ENCODE peak calls at places on chromosome 2, in four cellular contexts. R, W, Q and L are unnamed samples.

GRCh38 chr2:118889995-118890394 is 42.5 kb upstream of the EN1 start:
- DNase-seq in R (no peak), W (no peak), Q (no peak), L (no peak)

GRCh38 chr2:6506311-6507258 is 359.1 kb downstream of the CMPK2 start:
- DNase-seq in R (no peak), W (no peak), Q (no peak), L (no peak)

GRCh38 chr2:102070058-102070642 is 72.4 kb upstream of the IL1R1 start:
- DNase-seq in R (no peak), W (peak; percentile 81), Q (peak; percentile 79), L (peak; percentile 66)

GRCh38 chr2:109210431-109211200 is 81.6 kb downstream of the SH3RF3 start:
- DNase-seq in R (no peak), W (no peak), Q (no peak), L (no peak)

GRCh38 chr2:165572155-165572554 is 102.7 kb downstream of the CSRNP3 start:
- DNase-seq in R (peak; percentile 35), W (no peak), Q (no peak), L (no peak)

GRCh38 chr2:220880623-220881022 is 691.5 kb downstream of the EPHA4 start:
- DNase-seq in R (no peak), W (no peak), Q (no peak), L (no peak)

GRCh38 chr2:167258712-167259111 is 370.4 kb downstream of the XIRP2 start:
- DNase-seq in R (no peak), W (no peak), Q (no peak), L (no peak)

GRCh38 chr2:225354281-225354774 is 45.2 kb upstream of the NYAP2 start:
- DNase-seq in R (peak; percentile 17), W (peak; percentile 21), Q (peak; percentile 2), L (no peak)

GRCh38 chr2:191728710-191729597 is 51.0 kb downstream of the NABP1 start:
- DNase-seq in R (no peak), W (peak; percentile 24), Q (no peak), L (peak; percentile 5)

GRCh38 chr2:188721231-188721630 is 252.9 kb upstream of the COL3A1 start:
- DNase-seq in R (no peak), W (no peak), Q (no peak), L (no peak)

GRCh38 chr2:52396836-52397235 is 1364.9 kb upstream of the NRXN1 start:
- DNase-seq in R (no peak), W (no peak), Q (no peak), L (no peak)

GRCh38 chr2:71678874-71679273 is 225.5 kb downstream of the DYSF start:
- DNase-seq in R (no peak), W (no peak), Q (no peak), L (no peak)

GRCh38 chr2:43355399-43355798 is 129.0 kb upstream of the ZFP36L2 start:
- DNase-seq in R (no peak), W (no peak), Q (no peak), L (no peak)

GRCh38 chr2:191145769-191146471 is 4.9 kb downstream of the STAT4 start:
- DNase-seq in R (no peak), W (no peak), Q (no peak), L (no peak)

GRCh38 chr2:240995041-240995960 is 3.1 kb upstream of the SNED1 start:
- DNase-seq in R (no peak), W (no peak), Q (no peak), L (no peak)

GRCh38 chr2:224401641-224402342 is at the start of gene FAM124B:
- DNase-seq in R (no peak), W (peak; percentile 84), Q (no peak), L (no peak)

GRCh38 chr2:145380436-145381017 is 860.6 kb upstream of the ZEB2 start:
- DNase-seq in R (no peak), W (no peak), Q (no peak), L (peak; percentile 58)

GRCh38 chr2:72915907-72916742 is 1.2 kb upstream of the EMX1 start:
- DNase-seq in R (peak; percentile 79), W (peak; percentile 66), Q (peak; percentile 60), L (peak; percentile 67)

GRCh38 chr2:38277245-38278119 is 99.6 kb downstream of the ATL2 start:
- DNase-seq in R (no peak), W (no peak), Q (peak; percentile 68), L (no peak)

GRCh38 chr2:100072503-100072902 is 69.9 kb downstream of the AFF3 start:
- DNase-seq in R (no peak), W (no peak), Q (no peak), L (no peak)

GRCh38 chr2:18763338-18763737 is 174.0 kb upstream of the NT5C1B start:
- DNase-seq in R (no peak), W (no peak), Q (no peak), L (no peak)

GRCh38 chr2:180291552-180292421 is 284.7 kb upstream of the CWC22 start:
- DNase-seq in R (no peak), W (no peak), Q (no peak), L (peak; percentile 31)
- TF ChIP-seq USF2 in R (no peak), W (no peak), Q (no peak), L (no peak)

DNA sequence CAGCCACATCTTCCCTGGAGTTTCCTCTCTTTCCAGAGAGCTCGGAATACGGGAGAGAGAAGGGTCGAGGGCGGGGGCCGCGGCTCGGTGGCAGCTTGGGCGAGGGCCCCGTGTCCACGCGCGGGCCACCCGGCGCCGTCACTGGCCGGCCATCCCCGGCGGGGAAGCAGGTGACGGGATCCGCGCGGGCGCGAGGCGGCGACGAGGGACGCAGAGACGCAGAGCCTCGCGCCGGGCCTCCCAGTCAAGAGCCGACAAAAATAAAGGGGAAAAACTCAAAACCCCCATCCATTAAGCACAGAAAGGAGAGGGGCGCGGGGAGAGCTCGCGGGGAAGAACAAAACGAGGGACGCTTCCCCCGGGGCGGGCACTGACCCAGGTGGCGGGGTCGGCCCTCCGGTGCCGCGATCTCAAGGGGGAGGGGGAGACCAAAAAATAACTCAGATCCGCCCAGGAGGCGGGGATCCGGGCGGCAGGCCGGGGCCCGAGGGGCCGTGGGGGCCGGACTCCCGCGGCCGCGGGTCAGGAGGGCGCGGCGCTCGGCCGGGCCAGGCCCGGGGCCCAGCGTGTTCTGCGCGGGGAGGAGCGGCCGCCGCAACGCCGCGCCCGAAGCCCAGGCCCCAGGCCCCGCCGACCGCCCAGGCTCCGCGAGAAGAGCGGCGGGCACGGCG is 652 bp downstream of the RNF103 start:
- DNase-seq in R (peak; percentile 83), W (peak; percentile 64), Q (no peak), L (peak; percentile 53)
- TF ChIP-seq USF2 in R (no peak), W (no peak), Q (no peak), L (no peak)

DNA sequence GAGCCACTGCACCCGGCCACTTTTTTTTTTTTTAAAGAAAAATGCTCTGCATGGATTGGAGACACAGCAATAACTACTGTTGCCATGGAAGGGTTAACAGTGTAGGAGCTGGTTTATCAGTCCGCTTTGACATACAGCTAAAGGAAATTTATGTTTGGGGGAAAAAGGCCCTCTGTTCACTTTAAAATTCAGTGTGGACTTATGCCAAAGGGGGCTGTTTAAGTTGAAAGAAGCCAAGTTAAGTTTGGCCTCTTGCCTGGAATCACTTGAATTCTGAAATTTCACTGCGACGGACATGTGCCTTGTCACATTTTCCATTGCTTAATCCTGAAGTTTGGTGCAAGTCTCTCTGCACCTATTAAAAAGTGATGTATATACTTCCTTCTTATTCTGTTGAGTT is 3.1 kb downstream of the KCNE4 start:
- DNase-seq in R (no peak), W (peak; percentile 67), Q (no peak), L (no peak)
- TF ChIP-seq USF2 in R (no peak), W (no peak), Q (no peak), L (no peak)

GRCh38 chr2:139685590-139685989 is 905.4 kb upstream of the NXPH2 start:
- DNase-seq in R (no peak), W (no peak), Q (no peak), L (no peak)
- TF ChIP-seq USF2 in R (no peak), W (no peak), Q (no peak), L (no peak)

GRCh38 chr2:149766339-149766738 is 178.8 kb upstream of the MMADHC start:
- DNase-seq in R (no peak), W (no peak), Q (no peak), L (no peak)

GRCh38 chr2:149765003-149765402 is 177.4 kb upstream of the MMADHC start:
- DNase-seq in R (no peak), W (no peak), Q (no peak), L (no peak)

GRCh38 chr2:149763358-149763757 is 175.8 kb upstream of the MMADHC start:
- DNase-seq in R (no peak), W (no peak), Q (no peak), L (no peak)

GRCh38 chr2:149765636-149766035 is 178.1 kb upstream of the MMADHC start:
- DNase-seq in R (no peak), W (no peak), Q (no peak), L (no peak)

DNA sequence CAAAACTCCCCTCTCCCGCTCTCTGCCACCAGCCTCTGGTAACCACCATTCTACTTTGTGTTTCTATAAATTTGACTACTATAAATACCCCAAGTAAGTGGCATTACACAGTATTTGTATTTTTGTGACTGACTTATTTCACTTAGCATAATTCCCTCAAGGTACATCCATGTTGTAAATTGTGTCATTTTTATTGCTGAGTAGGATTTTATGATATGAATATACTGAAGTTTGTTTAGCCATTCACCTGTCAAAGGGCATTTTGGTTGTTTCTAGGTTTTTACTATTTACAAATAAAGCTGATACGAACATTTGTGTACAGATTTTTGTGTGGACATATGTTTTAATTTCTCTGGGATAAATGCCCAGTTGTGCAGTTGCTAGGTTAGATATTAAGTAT is 174.0 kb upstream of the MMADHC start:
- DNase-seq in R (no peak), W (no peak), Q (no peak), L (no peak)
- TF ChIP-seq USF2 in R (no peak), W (no peak), Q (no peak), L (no peak)

GRCh38 chr2:104889261-104890091 is 35.6 kb downstream of the POU3F3 start:
- DNase-seq in R (no peak), W (peak; percentile 13), Q (no peak), L (no peak)
- TF ChIP-seq USF2 in R (no peak), W (no peak), Q (no peak), L (no peak)

GRCh38 chr2:239376351-239376750 is 24.5 kb downstream of the HDAC4 start:
- DNase-seq in R (no peak), W (no peak), Q (no peak), L (no peak)
- TF ChIP-seq USF2 in R (no peak), W (no peak), Q (no peak), L (no peak)

GRCh38 chr2:96916156-96917007 is 46.5 kb upstream of the SEMA4C start:
- DNase-seq in R (no peak), W (no peak), Q (no peak), L (no peak)

GRCh38 chr2:96914332-96914731 is 44.5 kb upstream of the SEMA4C start:
- DNase-seq in R (no peak), W (no peak), Q (no peak), L (no peak)

GRCh38 chr2:96918754-96919550 is 49.1 kb upstream of the SEMA4C start:
- DNase-seq in R (no peak), W (peak; percentile 92), Q (no peak), L (no peak)

GRCh38 chr2:96918092-96918753 is 48.3 kb upstream of the SEMA4C start:
- DNase-seq in R (no peak), W (no peak), Q (no peak), L (no peak)

DNA sequence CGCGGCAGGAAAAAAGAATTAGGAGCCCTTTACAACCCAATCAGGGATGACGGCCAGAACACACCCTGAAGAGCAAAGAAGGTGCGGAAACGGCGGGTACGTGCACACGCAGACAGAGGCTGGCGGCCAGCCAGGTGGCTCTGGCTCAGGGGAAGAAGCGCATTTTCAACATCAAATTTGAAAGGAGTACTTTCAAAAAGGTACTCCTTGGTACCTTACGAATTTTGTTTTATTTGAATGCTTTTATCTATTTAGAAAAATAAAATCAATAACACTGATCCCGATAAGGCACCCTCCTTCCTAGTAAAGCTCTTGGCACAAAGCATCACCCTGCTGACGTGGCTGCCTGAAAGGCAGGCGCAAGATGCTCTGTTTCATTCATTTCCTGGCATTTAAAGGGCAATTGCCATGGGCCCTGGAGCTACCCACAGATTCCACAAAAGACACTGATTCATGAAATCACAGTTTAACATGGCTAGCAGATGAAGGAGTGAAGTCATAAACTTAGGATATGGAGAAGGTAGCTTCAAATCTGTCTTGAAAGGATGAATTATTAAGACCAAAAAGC is 47.2 kb upstream of the SEMA4C start:
- DNase-seq in R (no peak), W (no peak), Q (no peak), L (no peak)
- TF ChIP-seq USF2 in R (no peak), W (no peak), Q (no peak), L (no peak)